ENCODE peak calls at places on chromosomes 13 and 19, in eight cellular contexts. G is dorsolateral prefrontal cortex; E is pancreas; A is CD4-positive, alpha-beta T cell; L is OCI-LY7; S is vagina; D is hepatocyte; V is IMR-90. J is an unnamed sample.

GRCh38 chr13:49664606-49665005 is 26.7 kb downstream of the EBPL start:
- DNase-seq in E (no peak), V (no peak), A (no peak), S (no peak), D (no peak), L (no peak), G (no peak), J (no peak)

GRCh38 chr13:110352735-110353134 is 45.7 kb downstream of the COL4A2 start:
- DNase-seq in G (no peak), D (no peak), E (no peak), V (no peak), S (no peak), A (no peak), L (no peak), J (no peak)

GRCh38 chr19:51386882-51387520 is 773 bp downstream of the LIM2 start:
- DNase-seq in V (no peak), A (no peak), G (no peak), D (no peak), S (no peak), L (no peak), E (peak), J (no peak)

GRCh38 chr13:108495686-108496363 is 133.6 kb upstream of the MYO16 start:
- DNase-seq in D (peak), V (no peak), G (no peak), E (peak), A (no peak), L (no peak), S (no peak), J (no peak)

GRCh38 chr13:32200741-32201140 is 114.4 kb downstream of the ZAR1L start:
- DNase-seq in S (no peak), V (no peak), E (no peak), G (no peak), L (no peak), A (no peak), D (no peak), J (no peak)

GRCh38 chr13:21576424-21576823 is 27.5 kb downstream of the MICU2 start:
- DNase-seq in V (peak), A (no peak), L (no peak), G (no peak), S (no peak), D (no peak), E (no peak), J (no peak)

GRCh38 chr19:18420931-18421330 is 1.7 kb downstream of the SSBP4 start:
- DNase-seq in L (no peak), D (no peak), S (no peak), G (no peak), V (no peak), A (no peak), E (no peak), J (no peak)

GRCh38 chr13:26497991-26498423 is 59.5 kb upstream of the WASF3 start:
- DNase-seq in E (no peak), G (no peak), L (no peak), D (no peak), V (peak), S (no peak), A (no peak), J (no peak)

GRCh38 chr13:37136187-37136586 is 30.7 kb upstream of the CSNK1A1L start:
- DNase-seq in G (no peak), S (no peak), L (no peak), V (peak), E (no peak), A (no peak), D (no peak), J (no peak)

GRCh38 chr13:25743426-25743825 is 308.4 kb downstream of the SHISA2 start:
- DNase-seq in L (no peak), E (no peak), V (no peak), D (no peak), S (no peak), G (no peak), A (no peak), J (no peak)

GRCh38 chr19:39365531-39365930 is 23.3 kb downstream of the SAMD4B start:
- DNase-seq in D (no peak), E (no peak), S (no peak), G (no peak), A (no peak), V (no peak), L (no peak), J (no peak)

GRCh38 chr13:20489185-20489820 is 36.4 kb downstream of the CRYL1 start:
- DNase-seq in G (no peak), D (no peak), V (peak), E (no peak), L (peak), S (no peak), A (no peak), J (peak)

DNA sequence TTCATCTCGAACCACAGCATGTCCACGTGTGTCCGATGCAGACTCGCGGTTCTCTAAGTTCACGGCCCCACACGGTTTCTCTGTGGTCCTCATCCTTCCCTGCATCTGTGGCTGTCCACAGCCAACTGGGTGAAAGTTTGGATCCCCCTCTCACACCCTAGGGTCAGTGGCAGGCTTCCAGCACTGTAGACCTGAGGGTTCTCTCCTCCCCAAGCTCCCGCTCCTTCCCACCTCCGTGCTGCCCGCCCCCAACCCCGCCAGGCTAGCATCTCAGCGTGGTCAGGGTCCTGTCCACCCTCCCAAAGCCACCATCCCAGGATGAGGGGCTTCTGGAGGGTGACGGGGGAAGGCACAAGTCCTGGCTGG is 3.0 kb downstream of the ANGPTL4 start:
- DNase-seq in D (no peak), V (no peak), L (no peak), G (no peak), A (no peak), S (no peak), E (peak), J (no peak)
- H3K27ac ChIP-seq in D (peak), V (peak), L (no peak), G (peak), A (no peak), S (peak), E (peak), J (peak)

DNA sequence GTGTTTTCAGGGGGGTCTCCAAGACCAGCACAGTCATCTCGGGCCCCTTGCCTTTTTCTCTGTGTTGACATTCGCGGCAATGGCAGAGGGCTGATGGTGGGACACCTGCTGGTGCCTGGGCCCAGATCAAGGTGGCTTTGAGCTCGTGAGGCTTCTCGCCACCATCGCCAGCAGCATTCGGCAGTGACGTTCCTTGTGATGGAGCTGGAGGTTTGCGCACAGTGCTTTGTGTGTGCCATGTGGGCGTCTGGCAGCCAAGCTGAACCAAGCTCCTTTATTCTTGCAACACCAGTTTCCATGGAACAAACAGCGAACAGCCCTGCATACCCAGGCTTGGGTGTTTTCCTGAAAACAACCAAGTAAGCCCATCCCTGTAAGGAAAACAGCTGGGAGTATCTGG is 9.1 kb upstream of the TMEM255B start:
- DNase-seq in E (peak), A (no peak), V (no peak), S (no peak), G (no peak), D (no peak), L (no peak), J (peak)
- TF ChIP-seq CTCF in E (no peak), A (no peak), V (no peak), S (no peak), G (no peak), D (no peak), L (no peak), J (no peak)

GRCh38 chr19:37999309-38000213 is 92.6 kb downstream of the SIPA1L3 start:
- DNase-seq in S (no peak), L (no peak), A (no peak), D (no peak), V (peak), G (no peak), E (no peak), J (no peak)
- H3K27ac ChIP-seq in S (peak), L (no peak), A (no peak), D (no peak), V (peak), G (no peak), E (no peak), J (no peak)

DNA sequence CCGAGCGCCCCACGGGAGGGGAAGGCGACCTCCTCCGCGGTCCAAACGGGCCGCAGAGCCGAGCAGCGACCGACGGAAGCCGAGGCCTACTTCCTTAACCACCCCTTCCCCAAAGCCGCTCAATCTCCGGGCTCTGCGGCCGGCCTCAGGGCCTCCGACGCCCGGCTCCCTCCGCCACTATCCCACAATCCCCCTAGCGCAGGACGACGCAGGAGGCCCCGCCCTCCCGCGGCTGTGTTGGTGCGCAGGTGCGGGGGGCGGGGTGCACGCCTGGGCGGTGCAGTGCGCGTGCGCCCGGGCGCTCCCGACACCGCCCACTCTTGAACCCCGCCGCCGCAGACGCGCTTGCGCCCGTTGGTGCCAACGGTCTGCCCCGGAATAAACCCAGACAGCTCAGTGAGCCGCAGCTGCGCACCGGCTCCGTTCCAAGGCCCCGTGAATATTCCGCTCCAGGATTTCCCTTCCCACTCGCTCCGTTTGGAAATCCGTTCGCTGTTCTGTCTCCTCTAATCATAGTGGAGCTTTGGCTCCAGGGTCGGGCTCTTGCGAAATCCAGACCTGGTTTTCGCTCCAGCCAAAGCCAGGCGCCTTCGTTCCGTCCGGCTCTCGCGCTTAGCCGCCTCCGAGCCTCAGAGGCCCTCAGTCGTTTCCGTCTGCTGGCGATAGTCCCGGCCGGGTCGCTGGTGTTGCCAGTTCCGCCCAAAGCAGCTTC is at the start of gene PPP6R1:
- DNase-seq in G (peak), A (peak), D (peak), V (peak), L (peak), S (no peak), E (peak), J (peak)
- TF ChIP-seq CTCF in G (no peak), A (no peak), D (no peak), V (no peak), L (no peak), S (no peak), E (no peak), J (peak)

GRCh38 chr13:33261426-33262068 is 24.0 kb downstream of the STARD13 start:
- DNase-seq in E (no peak), S (no peak), L (no peak), V (peak), A (no peak), D (no peak), G (no peak), J (no peak)

GRCh38 chr13:33260168-33261098 is 25.1 kb downstream of the STARD13 start:
- DNase-seq in S (no peak), L (no peak), D (peak), G (no peak), V (peak), E (no peak), A (no peak), J (no peak)

GRCh38 chr13:33258437-33259193 is 26.9 kb downstream of the STARD13 start:
- DNase-seq in D (no peak), E (no peak), L (no peak), A (no peak), S (no peak), G (no peak), V (peak), J (no peak)

GRCh38 chr13:33257786-33258185 is 27.8 kb downstream of the STARD13 start:
- DNase-seq in V (no peak), S (no peak), E (no peak), L (no peak), D (no peak), A (no peak), G (no peak), J (no peak)

DNA sequence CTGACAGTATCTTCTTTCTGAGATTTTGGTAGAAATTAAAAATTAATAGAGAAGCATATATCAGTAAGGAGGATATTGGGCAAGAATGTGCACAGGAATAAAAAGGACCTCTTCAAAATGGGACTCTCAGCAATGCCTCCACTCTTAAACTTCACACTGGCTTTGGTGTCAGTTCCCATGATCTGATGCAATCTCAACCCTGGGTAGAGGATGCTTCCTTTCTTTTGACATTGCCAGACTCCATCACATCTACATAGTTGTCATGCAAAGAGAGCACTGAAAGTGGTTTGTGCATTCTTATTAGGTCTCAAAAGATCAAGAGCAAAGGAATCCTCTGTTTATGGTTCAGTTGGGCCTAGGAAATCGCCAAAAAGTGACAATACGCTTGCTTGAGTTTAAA is 26.3 kb downstream of the STARD13 start:
- DNase-seq in S (no peak), A (no peak), E (no peak), G (no peak), D (no peak), V (no peak), L (no peak), J (no peak)
- H3K27ac ChIP-seq in S (peak), A (no peak), E (no peak), G (peak), D (peak), V (peak), L (no peak), J (peak)